ENCODE peak calls at places on chromosomes 3 and 15, in nine cellular contexts. T is IMR-90, P is GM12864, Z is psoas muscle, J is endothelial cell of umbilical vein, D is vagina, Q is fibroblast of pulmonary artery, W is fibroblast of mammary gland, V is endothelial cell. E is an unnamed sample.

GRCh38 chr3:13332158-13332557 is 88.0 kb downstream of the NUP210 start:
- DNase-seq in Q (no peak), V (no peak), W (no peak), T (no peak), D (no peak), J (no peak), P (peak), Z (no peak), E (no peak)

GRCh38 chr15:30889231-30889630 is 14.5 kb upstream of the FAN1 start:
- DNase-seq in D (no peak), W (no peak), T (no peak), Z (no peak), Q (no peak), P (no peak), J (no peak), V (no peak), E (no peak)

GRCh38 chr3:42652611-42653302 is 740 bp upstream of the ZBTB47 start:
- DNase-seq in Q (peak), P (no peak), W (peak), T (peak), Z (peak), D (no peak), V (no peak), J (peak), E (no peak)

GRCh38 chr3:45064512-45065372 is 38.6 kb downstream of the CLEC3B start:
- DNase-seq in V (no peak), W (peak), Q (peak), J (peak), D (no peak), Z (peak), P (no peak), T (peak), E (no peak)

GRCh38 chr15:39651295-39651694 is 70.4 kb downstream of the THBS1 start:
- DNase-seq in T (no peak), W (no peak), D (no peak), P (no peak), Z (no peak), Q (no peak), J (no peak), V (no peak), E (no peak)

GRCh38 chr3:138265745-138266144 is 63.9 kb downstream of the NME9 start:
- DNase-seq in T (no peak), W (no peak), P (no peak), V (no peak), Z (no peak), J (no peak), D (no peak), Q (no peak), E (no peak)

GRCh38 chr3:156728267-156728985 is 54.0 kb downstream of the TIPARP start:
- DNase-seq in P (no peak), T (peak), V (no peak), Z (no peak), J (no peak), W (peak), D (no peak), Q (no peak), E (no peak)

GRCh38 chr3:16033889-16034687 is 140.4 kb upstream of the GALNT15 start:
- DNase-seq in J (no peak), V (no peak), D (no peak), T (peak), W (peak), P (no peak), Q (peak), Z (no peak), E (no peak)

GRCh38 chr3:186985713-186986364 is 55.5 kb downstream of the ST6GAL1 start:
- DNase-seq in W (no peak), T (no peak), Q (peak), Z (no peak), D (no peak), P (peak), J (no peak), V (no peak), E (no peak)

GRCh38 chr15:36753173-36753572 is 173.7 kb downstream of the CDIN1 start:
- DNase-seq in Q (no peak), Z (no peak), W (no peak), P (no peak), D (no peak), T (no peak), J (no peak), V (no peak), E (no peak)

GRCh38 chr3:10867384-10867783 is 51.4 kb downstream of the SLC6A11 start:
- DNase-seq in W (peak), Q (peak), T (no peak), J (no peak), D (no peak), P (no peak), Z (no peak), V (peak), E (peak)

GRCh38 chr3:127263586-127264231 is 24.1 kb downstream of the PRR20G start:
- DNase-seq in T (no peak), D (no peak), P (no peak), Q (no peak), W (no peak), Z (no peak), J (no peak), V (no peak), E (no peak)

GRCh38 chr3:103308921-103309320 is 874.1 kb downstream of the ZPLD1 start:
- DNase-seq in T (no peak), Q (no peak), W (no peak), D (no peak), P (no peak), V (no peak), Z (no peak), J (no peak), E (no peak)

GRCh38 chr15:61084502-61084901 is 144.6 kb downstream of the RORA start:
- DNase-seq in T (no peak), V (no peak), P (no peak), Q (no peak), W (no peak), J (no peak), D (no peak), Z (no peak), E (no peak)

GRCh38 chr3:38731522-38731921 is 82.0 kb upstream of the SCN5A start:
- DNase-seq in J (no peak), V (no peak), Q (peak), P (no peak), Z (no peak), D (no peak), W (peak), T (peak), E (no peak)

GRCh38 chr15:78906310-78906608 is 33.6 kb downstream of the MORF4L1 start:
- DNase-seq in V (no peak), W (peak), P (no peak), Q (peak), Z (peak), D (no peak), J (peak), T (peak), E (no peak)

GRCh38 chr15:66729339-66729951 is 27.4 kb downstream of the SMAD6 start:
- DNase-seq in J (peak), V (no peak), W (no peak), Q (no peak), T (no peak), D (no peak), P (no peak), Z (no peak), E (no peak)

GRCh38 chr15:33135355-33135781 is 59.1 kb downstream of the FMN1 start:
- DNase-seq in W (peak), V (no peak), D (no peak), Q (peak), J (no peak), P (no peak), Z (peak), T (no peak), E (no peak)

GRCh38 chr3:101193957-101194356 is 126.4 kb downstream of the IMPG2 start:
- DNase-seq in T (peak), W (peak), J (no peak), D (no peak), Z (no peak), Q (peak), V (no peak), P (no peak), E (no peak)

GRCh38 chr3:101200461-101200860 is 119.9 kb downstream of the IMPG2 start:
- DNase-seq in D (no peak), Z (no peak), P (no peak), W (peak), T (no peak), Q (no peak), V (no peak), J (peak), E (no peak)

DNA sequence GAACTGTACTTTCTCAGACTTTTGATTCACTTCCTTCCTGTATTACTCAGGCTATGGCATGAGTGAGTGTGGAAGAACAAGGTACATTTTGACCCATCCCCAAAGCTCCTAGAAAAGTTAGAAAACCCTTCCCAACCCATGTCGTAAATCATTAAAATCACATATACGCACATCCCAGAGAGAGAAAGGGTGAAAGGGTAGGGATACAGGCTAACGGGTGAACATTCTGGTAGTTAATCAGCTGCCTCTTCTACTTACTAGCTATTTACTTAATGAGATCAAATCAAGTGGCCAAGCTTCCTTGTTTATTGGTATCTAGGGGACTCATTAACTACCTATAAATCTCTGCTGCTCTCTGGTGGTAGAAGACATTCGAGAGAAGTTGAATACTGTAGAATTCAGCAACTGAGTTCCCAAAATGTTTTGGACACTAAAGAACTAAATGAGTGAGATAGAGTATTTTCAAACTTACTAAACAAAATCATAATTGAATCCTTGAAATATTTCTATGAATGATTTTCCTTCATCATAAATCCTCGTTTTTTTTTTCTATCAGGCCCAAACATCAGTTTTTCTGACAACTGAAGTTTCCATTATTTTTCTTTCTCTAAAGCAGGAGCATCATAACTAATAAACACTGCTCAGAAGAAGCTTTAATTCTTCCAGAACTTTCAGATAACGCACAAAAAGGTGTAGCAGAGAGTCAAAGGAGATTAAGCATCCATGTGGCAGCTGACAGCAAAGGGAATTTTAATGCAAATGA is 124.2 kb downstream of the IMPG2 start:
- DNase-seq in P (no peak), D (no peak), Q (peak), W (peak), J (peak), V (no peak), T (peak), Z (no peak), E (no peak)
- TF ChIP-seq CTCF in P (peak), D (peak), Q (peak), W (peak), J (peak), V (peak), T (peak), Z (peak), E (peak)

GRCh38 chr15:52076889-52077781 is 35.4 kb downstream of the BCL2L10 start:
- DNase-seq in P (no peak), Q (peak), Z (no peak), V (no peak), J (peak), T (peak), W (peak), D (no peak), E (no peak)
- TF ChIP-seq CTCF in P (no peak), Q (peak), Z (no peak), V (no peak), J (no peak), T (no peak), W (peak), D (no peak), E (no peak)

GRCh38 chr15:83283813-83284562 is 476 bp downstream of the BNC1 start:
- DNase-seq in V (peak), D (no peak), T (no peak), W (no peak), P (no peak), J (peak), Z (no peak), Q (peak), E (peak)

GRCh38 chr15:83285979-83286553 is 1.6 kb upstream of the BNC1 start:
- DNase-seq in V (no peak), P (no peak), W (peak), D (no peak), Q (peak), J (peak), Z (no peak), T (peak), E (no peak)

GRCh38 chr15:83287541-83288027 is 3.1 kb upstream of the BNC1 start:
- DNase-seq in P (no peak), T (peak), Q (peak), Z (no peak), J (peak), V (no peak), W (peak), D (no peak), E (no peak)

GRCh38 chr15:83284563-83285283 is at the start of gene BNC1:
- DNase-seq in D (no peak), P (no peak), Z (no peak), J (peak), W (no peak), Q (peak), T (no peak), V (peak), E (peak)

DNA sequence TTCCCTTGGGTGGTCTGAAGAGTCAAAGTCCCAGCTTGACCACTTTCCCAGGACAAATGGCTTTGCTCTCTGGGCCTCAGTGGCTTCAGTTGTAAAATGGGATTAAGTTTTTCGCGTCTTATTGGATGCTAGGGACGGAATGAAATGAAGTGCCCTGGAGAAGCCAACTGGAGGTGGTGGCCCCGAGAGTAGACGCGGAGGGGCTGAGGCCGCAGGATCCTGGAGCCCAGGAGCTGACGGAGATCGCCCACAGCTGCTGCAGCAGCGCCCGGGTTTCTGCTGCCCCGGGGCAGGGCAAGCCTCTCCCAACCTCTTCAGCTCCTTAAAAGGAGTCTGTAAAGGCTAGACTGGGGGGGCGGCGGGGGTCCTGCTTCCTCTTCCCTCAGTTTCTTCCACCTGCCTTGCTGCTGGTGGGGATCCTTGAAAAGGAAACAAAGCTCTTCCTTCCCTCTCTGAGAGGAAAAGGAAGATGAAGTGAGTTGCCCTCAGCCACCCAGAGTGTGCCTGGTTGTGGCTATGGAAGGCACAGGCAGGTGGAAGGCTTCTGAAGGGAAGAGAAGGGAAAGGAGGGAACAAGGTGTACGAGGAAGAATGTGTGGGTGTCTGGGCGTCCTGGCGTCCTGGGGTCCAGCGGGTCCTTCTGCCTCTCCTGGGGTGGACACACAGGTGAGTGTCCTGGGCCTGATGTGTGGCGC is 967 bp upstream of the BNC1 start:
- DNase-seq in Z (no peak), V (peak), Q (no peak), D (no peak), T (no peak), J (no peak), P (no peak), W (no peak), E (no peak)
- TF ChIP-seq CTCF in Z (no peak), V (no peak), Q (no peak), D (no peak), T (no peak), J (no peak), P (no peak), W (no peak), E (no peak)

DNA sequence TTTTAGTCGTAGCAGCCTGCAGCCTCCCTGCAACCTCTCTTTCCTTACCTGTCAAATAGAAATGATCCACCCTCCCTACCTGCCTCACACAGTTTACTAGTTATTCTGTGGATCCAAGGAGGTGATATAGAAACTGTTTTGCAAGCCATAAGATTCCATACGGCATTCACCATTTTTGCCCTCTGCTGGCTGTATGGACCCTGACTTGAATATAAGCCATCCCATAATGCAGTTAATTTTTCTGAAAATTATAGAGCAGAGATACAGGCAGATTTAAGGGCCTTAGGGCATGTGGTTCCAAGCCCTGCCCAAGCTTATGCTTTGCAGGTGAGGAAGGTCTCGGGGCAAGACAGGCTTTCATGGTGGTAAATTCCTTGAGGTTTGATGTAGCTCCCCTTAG is 63.7 kb downstream of the CPN2 start:
- DNase-seq in P (no peak), W (no peak), Z (no peak), D (no peak), T (no peak), Q (no peak), J (no peak), V (no peak), E (no peak)
- TF ChIP-seq CTCF in P (no peak), W (no peak), Z (no peak), D (no peak), T (no peak), Q (no peak), J (no peak), V (no peak), E (peak)

DNA sequence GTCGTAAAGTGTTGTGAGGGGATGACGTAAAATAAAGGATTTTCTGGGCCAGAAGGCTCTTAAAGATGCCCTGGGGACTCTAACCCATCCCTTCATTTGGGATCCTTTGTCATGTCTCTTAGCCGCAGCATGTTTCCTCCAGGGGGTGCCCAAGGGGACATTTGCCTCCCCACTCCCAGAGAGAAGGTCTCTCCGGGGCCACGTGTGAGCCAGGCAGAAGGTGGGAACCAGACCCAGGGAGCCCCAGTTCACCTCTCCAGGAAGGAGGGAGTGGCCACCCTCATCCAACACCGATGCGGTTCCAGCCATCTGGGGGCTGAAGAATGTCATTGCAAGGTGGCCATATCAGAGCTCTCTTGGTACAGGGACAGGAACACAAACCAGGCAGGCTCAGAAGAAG is 25.2 kb downstream of the ST8SIA2 start:
- DNase-seq in V (no peak), T (no peak), P (no peak), Q (no peak), W (no peak), J (no peak), Z (no peak), D (no peak), E (no peak)
- TF ChIP-seq CTCF in V (no peak), T (no peak), P (no peak), Q (no peak), W (no peak), J (no peak), Z (no peak), D (no peak), E (no peak)

E was measured in neural crest cell.